ENCODE peak calls at places on chromosome 10, in eight cellular contexts. J is tibial nerve; D is hypothalamus; K is amniotic stem cell; U is small intestine; R is T follicular helper cell; V is kidney tubule cell; E is activated CD4-positive, CD25-positive, alpha-beta regulatory T cell. I is an unnamed sample.

GRCh38 chr10:69337312-69338132 is 59.2 kb downstream of the HK1 start:
- DNase-seq in J (no peak), U (no peak), E (no peak), V (peak), D (no peak), K (no peak), R (no peak), I (no peak)

GRCh38 chr10:29239569-29240472 is 49.0 kb upstream of the LYZL1 start:
- DNase-seq in E (no peak), D (no peak), R (no peak), V (peak), U (peak), K (no peak), J (no peak), I (no peak)

GRCh38 chr10:117950408-117950807 is 96.3 kb downstream of the RAB11FIP2 start:
- DNase-seq in V (no peak), D (no peak), J (no peak), U (no peak), R (no peak), K (no peak), E (no peak), I (no peak)

GRCh38 chr10:127882391-127882790 is 10.3 kb downstream of the CLRN3 start:
- DNase-seq in J (no peak), V (no peak), R (no peak), D (no peak), E (no peak), K (no peak), U (no peak), I (no peak)

GRCh38 chr10:99316374-99316773 is 12.8 kb upstream of the CNNM1 start:
- DNase-seq in R (no peak), V (no peak), U (no peak), K (no peak), E (no peak), D (no peak), J (no peak), I (no peak)

GRCh38 chr10:80196950-80197315 is 8.4 kb downstream of the ANXA11 start:
- DNase-seq in D (no peak), V (no peak), U (no peak), R (no peak), J (no peak), K (no peak), E (no peak), I (no peak)

GRCh38 chr10:50604823-50605222 is 18.9 kb downstream of the SGMS1 start:
- DNase-seq in U (no peak), J (no peak), V (no peak), R (no peak), D (no peak), E (no peak), K (no peak), I (no peak)

GRCh38 chr10:89805599-89806013 is 104.2 kb downstream of the KIF20B start:
- DNase-seq in K (no peak), D (no peak), R (no peak), J (no peak), V (no peak), U (no peak), E (no peak), I (no peak)

GRCh38 chr10:70763567-70763966 is 21.6 kb downstream of the TBATA start:
- DNase-seq in U (no peak), D (no peak), K (no peak), V (no peak), R (no peak), J (no peak), E (no peak), I (no peak)